ENCODE peak calls at places on chromosomes 1 and 21, in six cellular contexts. F is lung, C is anterior cingulate cortex, Y is NCI-H1105, P is H4, E is GM23248. V is an unnamed sample.
A peak's percentile ranks its signal among the peaks of the same experiment; 100 is the strongest.

GRCh38 chr1:71834570-71835441 is 447.5 kb downstream of the NEGR1 start:
- DNase-seq in C (no peak), Y (peak; percentile 8), P (peak; percentile 26), E (peak; percentile 0), F (no peak), V (peak; percentile 2)

GRCh38 chr21:31124005-31124404 is 85.7 kb upstream of the KRTAP19-8 start:
- DNase-seq in Y (no peak), E (no peak), F (no peak), C (no peak), P (no peak), V (no peak)

GRCh38 chr21:46559291-46559983 is 45.4 kb downstream of the S100B start:
- DNase-seq in P (no peak), C (no peak), Y (no peak), F (no peak), E (no peak), V (peak; percentile 53)

GRCh38 chr1:41467673-41468072 is 16.8 kb downstream of the EDN2 start:
- DNase-seq in P (no peak), C (no peak), Y (no peak), E (no peak), F (no peak), V (no peak)

GRCh38 chr1:212646588-212646987 is 38.0 kb downstream of the ATF3 start:
- DNase-seq in P (no peak), Y (no peak), F (no peak), E (no peak), C (no peak), V (no peak)

GRCh38 chr1:1068374-1069060 is 5.6 kb downstream of the RNF223 start:
- DNase-seq in Y (peak; percentile 48), C (no peak), F (peak; percentile 54), E (no peak), P (no peak), V (no peak)

GRCh38 chr21:42644223-42645208 is 8.9 kb upstream of the PDE9A start:
- DNase-seq in F (no peak), C (no peak), E (peak; percentile 52), P (no peak), Y (no peak), V (no peak)

GRCh38 chr1:228513244-228513900 is 26.2 kb downstream of the RNF187 start:
- DNase-seq in Y (no peak), E (no peak), F (no peak), C (no peak), P (no peak), V (no peak)

GRCh38 chr1:202016022-202016624 is 5.7 kb downstream of the ELF3 start:
- DNase-seq in C (no peak), Y (no peak), P (no peak), F (no peak), E (no peak), V (no peak)

GRCh38 chr1:1422465-1423244 is 1.6 kb upstream of the ANKRD65 start:
- DNase-seq in Y (no peak), F (no peak), P (no peak), C (no peak), E (peak; percentile 13), V (peak; percentile 21)

GRCh38 chr21:42061866-42062542 is 9.1 kb upstream of the UMODL1 start:
- DNase-seq in F (no peak), Y (no peak), P (no peak), C (no peak), E (peak; percentile 20), V (no peak)

GRCh38 chr1:77756052-77756754 is 3.4 kb downstream of the USP33 start:
- DNase-seq in F (no peak), Y (no peak), E (no peak), P (no peak), C (no peak), V (no peak)

GRCh38 chr1:54012862-54013261 is 5.1 kb downstream of the LDLRAD1 start:
- DNase-seq in P (no peak), C (no peak), E (no peak), F (no peak), Y (no peak), V (no peak)

GRCh38 chr1:236058141-236058626 is 6.7 kb downstream of the NID1 start:
- DNase-seq in C (no peak), P (peak; percentile 63), F (no peak), E (peak; percentile 63), Y (no peak), V (no peak)

GRCh38 chr1:32703479-32704291 is 1.1 kb upstream of the SYNC start:
- DNase-seq in Y (no peak), P (peak; percentile 79), E (peak; percentile 94), F (no peak), C (peak; percentile 10), V (no peak)

GRCh38 chr1:146051452-146051852 is 29.9 kb upstream of the HJV start:
- DNase-seq in C (no peak), F (no peak), E (no peak), Y (no peak), P (no peak), V (no peak)

GRCh38 chr1:158095737-158096335 is 84.9 kb upstream of the CD1D start:
- DNase-seq in E (peak; percentile 56), C (no peak), Y (no peak), F (no peak), P (peak; percentile 23), V (peak; percentile 62)

GRCh38 chr21:19198801-19199200 is 795.2 kb upstream of the TMPRSS15 start:
- DNase-seq in E (no peak), C (no peak), F (no peak), Y (no peak), P (no peak), V (no peak)

GRCh38 chr1:97849350-97850339 is 71.2 kb downstream of the DPYD start:
- DNase-seq in C (no peak), F (no peak), P (peak; percentile 54), Y (peak; percentile 85), E (peak; percentile 96), V (peak; percentile 76)

GRCh38 chr21:46561448-46562095 is 43.3 kb downstream of the S100B start:
- DNase-seq in Y (no peak), P (no peak), E (no peak), F (no peak), C (no peak), V (no peak)

GRCh38 chr1:210330279-210330866 is 1.7 kb downstream of the HHAT start:
- DNase-seq in F (no peak), C (no peak), E (no peak), P (no peak), Y (no peak), V (no peak)